ENCODE peak calls at places on chromosomes 12 and 14, in five cellular contexts. One of them, this sample, is unnamed. For H3K36me3 and H3K4me1, the result is how much of the 10 kb centered on the place peaks cover.

GRCh38 chr14:51342226-51342625 is 102.2 kb downstream of the TMX1 start:
- DNase-seq in SJCRH30: no peak
- DNase-seq in CD8-positive, alpha-beta T cell: no peak
- DNase-seq in ovary: no peak
- DNase-seq in tibial artery: no peak
- DNase-seq in this sample: no peak

GRCh38 chr14:61489002-61489401 is 167.6 kb downstream of the PRKCH start:
- DNase-seq in tibial artery: no peak
- DNase-seq in ovary: no peak
- DNase-seq in CD8-positive, alpha-beta T cell: no peak
- DNase-seq in SJCRH30: no peak
- DNase-seq in this sample: no peak

GRCh38 chr14:83860757-83861156 is 1669.2 kb upstream of the FLRT2 start:
- DNase-seq in CD8-positive, alpha-beta T cell: no peak
- DNase-seq in tibial artery: no peak
- DNase-seq in ovary: no peak
- DNase-seq in SJCRH30: no peak
- DNase-seq in this sample: no peak

GRCh38 chr12:105596731-105597130 is 266.2 kb downstream of the C12orf75 start:
- DNase-seq in ovary: no peak
- DNase-seq in SJCRH30: no peak
- DNase-seq in CD8-positive, alpha-beta T cell: no peak
- DNase-seq in tibial artery: no peak
- DNase-seq in this sample: no peak

GRCh38 chr14:75597149-75597548 is 18.7 kb downstream of the FLVCR2 start:
- DNase-seq in tibial artery: no peak
- DNase-seq in ovary: no peak
- DNase-seq in CD8-positive, alpha-beta T cell: no peak
- DNase-seq in SJCRH30: no peak
- DNase-seq in this sample: no peak

GRCh38 chr14:35347323-35348043 is 55.3 kb downstream of the PSMA6 start:
- DNase-seq in SJCRH30: no peak
- DNase-seq in tibial artery: no peak
- DNase-seq in ovary: no peak
- DNase-seq in CD8-positive, alpha-beta T cell: peak
- DNase-seq in this sample: no peak

GRCh38 chr14:36281309-36281708 is 39.1 kb downstream of the MBIP start:
- DNase-seq in SJCRH30: peak
- DNase-seq in CD8-positive, alpha-beta T cell: no peak
- DNase-seq in tibial artery: no peak
- DNase-seq in ovary: no peak
- DNase-seq in this sample: no peak

GRCh38 chr12:43988838-43989560 is 153.1 kb downstream of the TMEM117 start:
- DNase-seq in tibial artery: no peak
- DNase-seq in ovary: no peak
- DNase-seq in CD8-positive, alpha-beta T cell: no peak
- DNase-seq in SJCRH30: no peak
- DNase-seq in this sample: no peak

GRCh38 chr12:6979021-6979420 is 8.3 kb downstream of the EMG1 start:
- DNase-seq in CD8-positive, alpha-beta T cell: no peak
- DNase-seq in SJCRH30: no peak
- DNase-seq in ovary: no peak
- DNase-seq in tibial artery: no peak
- DNase-seq in this sample: no peak

GRCh38 chr14:67167420-67168109 is 21.7 kb upstream of the GARIN2 start:
- DNase-seq in CD8-positive, alpha-beta T cell: no peak
- DNase-seq in tibial artery: no peak
- DNase-seq in ovary: no peak
- DNase-seq in SJCRH30: no peak
- DNase-seq in this sample: no peak

GRCh38 chr12:112354399-112354798 is 27.8 kb downstream of the HECTD4 start:
- DNase-seq in CD8-positive, alpha-beta T cell: no peak
- DNase-seq in tibial artery: no peak
- DNase-seq in SJCRH30: no peak
- DNase-seq in ovary: no peak
- DNase-seq in this sample: no peak

GRCh38 chr14:92546347-92547053 is 32.9 kb downstream of the RIN3 start:
- DNase-seq in ovary: no peak
- DNase-seq in SJCRH30: no peak
- DNase-seq in CD8-positive, alpha-beta T cell: no peak
- DNase-seq in tibial artery: no peak
- DNase-seq in this sample: no peak

GRCh38 chr12:46664771-46665287 is 161.0 kb downstream of the SLC38A4 start:
- DNase-seq in tibial artery: no peak
- DNase-seq in ovary: no peak
- DNase-seq in CD8-positive, alpha-beta T cell: no peak
- DNase-seq in SJCRH30: peak
- DNase-seq in this sample: no peak

GRCh38 chr14:94342334-94342934 is 19.3 kb upstream of the SERPINA6 start:
- DNase-seq in SJCRH30: peak
- DNase-seq in CD8-positive, alpha-beta T cell: no peak
- DNase-seq in ovary: peak
- DNase-seq in tibial artery: peak
- DNase-seq in this sample: peak

GRCh38 chr14:37230551-37231194 is 32.9 kb downstream of the MIPOL1 start:
- DNase-seq in tibial artery: no peak
- DNase-seq in SJCRH30: peak
- DNase-seq in CD8-positive, alpha-beta T cell: no peak
- DNase-seq in ovary: no peak
- DNase-seq in this sample: no peak

GRCh38 chr12:50505386-50505827 is 622 bp downstream of the DIP2B start:
- DNase-seq in CD8-positive, alpha-beta T cell: peak
- DNase-seq in ovary: no peak
- DNase-seq in SJCRH30: peak
- DNase-seq in tibial artery: peak
- DNase-seq in this sample: no peak

GRCh38 chr12:71421007-71421406 is 18.6 kb upstream of the LGR5 start:
- DNase-seq in ovary: no peak
- DNase-seq in SJCRH30: no peak
- DNase-seq in CD8-positive, alpha-beta T cell: no peak
- DNase-seq in tibial artery: no peak
- DNase-seq in this sample: no peak

GRCh38 chr12:48817957-48818830 is at the start of gene CACNB3:
- DNase-seq in ovary: peak
- DNase-seq in CD8-positive, alpha-beta T cell: peak
- DNase-seq in SJCRH30: peak
- DNase-seq in tibial artery: peak
- DNase-seq in this sample: no peak

GRCh38 chr12:110005319-110005973 is 6.2 kb downstream of the ANKRD13A start:
- DNase-seq in CD8-positive, alpha-beta T cell: no peak
- DNase-seq in ovary: no peak
- DNase-seq in SJCRH30: no peak
- DNase-seq in tibial artery: no peak
- DNase-seq in this sample: no peak

GRCh38 chr14:38432186-38432585 is 176.3 kb upstream of the CLEC14A start:
- DNase-seq in ovary: no peak
- DNase-seq in CD8-positive, alpha-beta T cell: no peak
- DNase-seq in SJCRH30: no peak
- DNase-seq in tibial artery: no peak
- DNase-seq in this sample: no peak

GRCh38 chr12:93156091-93156490 is 221.6 kb upstream of the NUDT4 start:
- DNase-seq in tibial artery: no peak
- DNase-seq in CD8-positive, alpha-beta T cell: no peak
- DNase-seq in SJCRH30: no peak
- DNase-seq in ovary: no peak
- DNase-seq in this sample: no peak

GRCh38 chr12:64064706-64065105 is 157.4 kb downstream of the KICS2 start:
- DNase-seq in ovary: no peak
- DNase-seq in SJCRH30: peak
- DNase-seq in CD8-positive, alpha-beta T cell: no peak
- DNase-seq in tibial artery: no peak
- DNase-seq in this sample: no peak

GRCh38 chr12:118237053-118237665 is 101.2 kb downstream of the PEBP1 start:
- DNase-seq in tibial artery: no peak
- DNase-seq in ovary: no peak
- DNase-seq in SJCRH30: no peak
- DNase-seq in CD8-positive, alpha-beta T cell: no peak
- DNase-seq in this sample: no peak

GRCh38 chr12:13343380-13343779 is 146.9 kb downstream of the EMP1 start:
- DNase-seq in CD8-positive, alpha-beta T cell: no peak
- DNase-seq in tibial artery: no peak
- DNase-seq in SJCRH30: no peak
- DNase-seq in ovary: no peak
- DNase-seq in this sample: no peak

GRCh38 chr14:71448431-71449315 is 483.6 kb upstream of the RGS6 start:
- DNase-seq in SJCRH30: no peak
- DNase-seq in ovary: no peak
- DNase-seq in tibial artery: no peak
- DNase-seq in CD8-positive, alpha-beta T cell: no peak
- DNase-seq in this sample: no peak

GRCh38 chr14:59346796-59347510 is 118.2 kb downstream of the GPR135 start:
- DNase-seq in tibial artery: no peak
- DNase-seq in CD8-positive, alpha-beta T cell: no peak
- DNase-seq in ovary: no peak
- DNase-seq in SJCRH30: no peak
- DNase-seq in this sample: no peak

GRCh38 chr12:79367016-79367575 is 323.7 kb downstream of the PAWR start:
- DNase-seq in CD8-positive, alpha-beta T cell: no peak
- DNase-seq in SJCRH30: no peak
- DNase-seq in ovary: no peak
- DNase-seq in tibial artery: no peak
- DNase-seq in this sample: no peak

GRCh38 chr12:484096-484495 is 24.4 kb downstream of the B4GALNT3 start:
- DNase-seq in ovary: no peak
- DNase-seq in CD8-positive, alpha-beta T cell: no peak
- DNase-seq in SJCRH30: no peak
- DNase-seq in tibial artery: no peak
- DNase-seq in this sample: no peak

GRCh38 chr14:69794791-69795190 is 2.2 kb downstream of the SLC10A1 start:
- DNase-seq in ovary: no peak
- DNase-seq in tibial artery: no peak
- DNase-seq in CD8-positive, alpha-beta T cell: no peak
- DNase-seq in SJCRH30: no peak
- DNase-seq in this sample: no peak

GRCh38 chr14:22002860-22003284 is 329.3 kb upstream of the OR4E1 start:
- DNase-seq in ovary: no peak
- DNase-seq in tibial artery: no peak
- DNase-seq in SJCRH30: no peak
- DNase-seq in CD8-positive, alpha-beta T cell: peak
- DNase-seq in this sample: no peak

GRCh38 chr14:93943052-93943451 is 15.9 kb downstream of the FAM181A start:
- DNase-seq in SJCRH30: peak
- DNase-seq in tibial artery: no peak
- DNase-seq in ovary: no peak
- DNase-seq in CD8-positive, alpha-beta T cell: no peak
- DNase-seq in this sample: no peak

GRCh38 chr12:132046561-132046960 is 96.8 kb downstream of the EP400 start:
- DNase-seq in ovary: no peak
- DNase-seq in tibial artery: no peak
- DNase-seq in SJCRH30: no peak
- DNase-seq in CD8-positive, alpha-beta T cell: no peak
- DNase-seq in this sample: no peak
- H3K36me3 ChIP-seq in ovary: under half
- H3K36me3 ChIP-seq in tibial artery: half or more
- H3K36me3 ChIP-seq in SJCRH30: half or more
- H3K36me3 ChIP-seq in CD8-positive, alpha-beta T cell: half or more
- H3K36me3 ChIP-seq in this sample: under half

GRCh38 chr14:89356496-89356895 is 60.5 kb downstream of the FOXN3 start:
- DNase-seq in ovary: no peak
- DNase-seq in CD8-positive, alpha-beta T cell: no peak
- DNase-seq in tibial artery: no peak
- DNase-seq in SJCRH30: no peak
- DNase-seq in this sample: no peak
- H3K4me1 ChIP-seq in ovary: under half
- H3K4me1 ChIP-seq in CD8-positive, alpha-beta T cell: under half
- H3K4me1 ChIP-seq in tibial artery: under half
- H3K4me1 ChIP-seq in SJCRH30: under half
- H3K4me1 ChIP-seq in this sample: under half

GRCh38 chr14:105143451-105144230 is 24.9 kb downstream of the JAG2 start:
- DNase-seq in ovary: no peak
- DNase-seq in SJCRH30: peak
- DNase-seq in tibial artery: peak
- DNase-seq in CD8-positive, alpha-beta T cell: no peak
- DNase-seq in this sample: no peak
- H3K36me3 ChIP-seq in ovary: under half
- H3K36me3 ChIP-seq in SJCRH30: under half
- H3K36me3 ChIP-seq in tibial artery: half or more
- H3K36me3 ChIP-seq in CD8-positive, alpha-beta T cell: under half
- H3K36me3 ChIP-seq in this sample: half or more

GRCh38 chr12:2248087-2248900 is 195.5 kb downstream of the CACNA1C start:
- DNase-seq in tibial artery: no peak
- DNase-seq in SJCRH30: no peak
- DNase-seq in ovary: no peak
- DNase-seq in CD8-positive, alpha-beta T cell: no peak
- DNase-seq in this sample: no peak
- H3K4me1 ChIP-seq in tibial artery: under half
- H3K4me1 ChIP-seq in SJCRH30: under half
- H3K4me1 ChIP-seq in ovary: under half
- H3K4me1 ChIP-seq in CD8-positive, alpha-beta T cell: under half
- H3K4me1 ChIP-seq in this sample: under half

DNA sequence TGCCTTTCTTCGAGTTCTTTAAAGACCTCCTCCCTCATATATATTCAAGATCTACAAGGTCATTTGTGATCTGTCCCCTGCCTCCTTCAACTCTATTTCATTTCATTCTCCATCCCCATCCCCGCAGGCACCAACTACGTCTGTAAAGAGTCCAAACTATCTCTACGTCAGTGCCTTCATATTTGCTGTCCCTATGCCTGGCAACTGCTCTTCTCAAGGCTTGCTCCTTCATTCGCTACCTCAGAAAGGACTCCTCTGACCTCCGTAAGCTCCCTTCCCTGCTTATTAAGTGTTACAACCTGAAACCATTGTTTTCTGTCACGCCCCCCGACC is 650 bp downstream of the LLPH start:
- DNase-seq in ovary: no peak
- DNase-seq in SJCRH30: no peak
- DNase-seq in CD8-positive, alpha-beta T cell: no peak
- DNase-seq in tibial artery: no peak
- DNase-seq in this sample: no peak
- H3K36me3 ChIP-seq in ovary: under half
- H3K36me3 ChIP-seq in SJCRH30: under half
- H3K36me3 ChIP-seq in CD8-positive, alpha-beta T cell: under half
- H3K36me3 ChIP-seq in tibial artery: under half
- H3K36me3 ChIP-seq in this sample: under half

GRCh38 chr12:52204931-52205505 is 13.2 kb upstream of the KRT80 start:
- DNase-seq in SJCRH30: peak
- DNase-seq in tibial artery: no peak
- DNase-seq in ovary: no peak
- DNase-seq in CD8-positive, alpha-beta T cell: no peak
- DNase-seq in this sample: no peak
- H3K4me1 ChIP-seq in SJCRH30: half or more
- H3K4me1 ChIP-seq in tibial artery: under half
- H3K4me1 ChIP-seq in ovary: under half
- H3K4me1 ChIP-seq in CD8-positive, alpha-beta T cell: under half
- H3K4me1 ChIP-seq in this sample: half or more